ENCODE peak calls at places on chromosomes 2 and 18, in six cellular contexts. B is T-helper 2 cell, P is GM04503, G is SW 1271, M is heart right ventricle, X is brain microvascular endothelial cell. R is an unnamed sample.

GRCh38 chr2:71923887-71924533 is 223.7 kb downstream of the CYP26B1 start:
- DNase-seq in P (no peak), G (peak; percentile 60), B (peak; percentile 21), X (peak; percentile 64), M (peak; percentile 68), R (peak; percentile 88)

GRCh38 chr2:26946841-26947784 is 23.3 kb upstream of the MAPRE3 start:
- DNase-seq in M (peak; percentile 70), B (no peak), G (no peak), X (no peak), P (no peak), R (peak; percentile 77)

GRCh38 chr2:241010531-241011295 is 12.3 kb downstream of the SNED1 start:
- DNase-seq in G (no peak), B (no peak), X (no peak), P (no peak), M (no peak), R (no peak)

GRCh38 chr2:128280901-128281321 is 37.8 kb downstream of the HS6ST1 start:
- DNase-seq in M (no peak), X (no peak), G (no peak), B (no peak), P (no peak), R (no peak)

GRCh38 chr2:119233326-119234020 is 9.8 kb downstream of the STEAP3 start:
- DNase-seq in G (no peak), B (no peak), X (no peak), M (no peak), P (peak; percentile 21), R (peak; percentile 17)

GRCh38 chr18:79197531-79197930 is 128.3 kb downstream of the ATP9B start:
- DNase-seq in M (no peak), P (no peak), G (no peak), B (no peak), X (no peak), R (no peak)

GRCh38 chr2:29655391-29656086 is 265.8 kb downstream of the ALK start:
- DNase-seq in G (no peak), M (peak; percentile 55), P (no peak), X (no peak), B (no peak), R (peak; percentile 91)

GRCh38 chr2:171480908-171481307 is 41.4 kb upstream of the CYBRD1 start:
- DNase-seq in B (no peak), G (no peak), M (no peak), P (no peak), X (no peak), R (no peak)

GRCh38 chr2:140916410-140916809 is 1214.4 kb downstream of the LRP1B start:
- DNase-seq in X (no peak), G (no peak), M (no peak), P (no peak), B (no peak), R (no peak)

GRCh38 chr18:74499633-74500032 is 3.5 kb downstream of the CNDP2 start:
- DNase-seq in G (peak; percentile 67), P (no peak), B (no peak), X (peak; percentile 18), M (peak; percentile 91), R (no peak)

GRCh38 chr2:58569460-58570185 is 328.5 kb upstream of the FANCL start:
- DNase-seq in G (no peak), P (no peak), M (no peak), B (no peak), X (no peak), R (no peak)

GRCh38 chr2:213188971-213189899 is 37.8 kb upstream of the IKZF2 start:
- DNase-seq in P (peak; percentile 30), B (no peak), G (no peak), X (peak; percentile 49), M (no peak), R (peak; percentile 62)

GRCh38 chr2:66577331-66578041 is 142.6 kb downstream of the MEIS1 start:
- DNase-seq in M (no peak), X (no peak), G (no peak), B (no peak), P (no peak), R (no peak)

GRCh38 chr2:102342888-102343287 is 12.7 kb upstream of the IL18R1 start:
- DNase-seq in X (no peak), B (no peak), M (no peak), G (no peak), P (no peak), R (no peak)